ENCODE peak calls at places on chromosomes 12 and 14, in ten cellular contexts. A is C1 segment of cervical spinal cord, I is nephron progenitor cell, C is NCI-H2029, B is GF-D8, N is pons, J is heart right ventricle, G is H9, X is GM12892, V is activated B cell treated with CpG ODN at 0.5 μM for 24 hours. L is an unnamed sample.

GRCh38 chr14:104968153-104968527 is 10.0 kb downstream of the AHNAK2 start:
- DNase-seq in N (no peak), V (no peak), G (peak), I (peak), A (no peak), J (peak), B (no peak), C (no peak), X (no peak), L (peak)

GRCh38 chr12:92927055-92927435 is 2.0 kb downstream of the EEA1 start:
- DNase-seq in A (no peak), B (no peak), N (peak), I (no peak), X (no peak), C (no peak), G (no peak), V (no peak), J (no peak), L (no peak)

GRCh38 chr14:60079723-60080122 is 12.0 kb upstream of the PCNX4 start:
- DNase-seq in G (no peak), I (no peak), A (no peak), C (no peak), V (no peak), B (no peak), J (no peak), X (no peak), N (no peak), L (no peak)

GRCh38 chr12:124913474-124914391 is 717 bp downstream of the UBC start:
- DNase-seq in N (peak), V (peak), B (no peak), J (peak), X (peak), C (no peak), A (no peak), I (peak), G (peak), L (peak)

GRCh38 chr12:1993871-1994371 is 10.3 kb downstream of the DCP1B start:
- DNase-seq in I (no peak), A (no peak), N (no peak), G (no peak), B (peak), J (no peak), X (no peak), V (no peak), C (no peak), L (no peak)

GRCh38 chr12:111469406-111469805 is 63.7 kb downstream of the SH2B3 start:
- DNase-seq in V (no peak), J (no peak), C (no peak), A (no peak), N (no peak), I (no peak), G (no peak), X (no peak), B (no peak), L (no peak)

GRCh38 chr14:67166450-67166853 is 22.8 kb upstream of the GARIN2 start:
- DNase-seq in C (no peak), X (no peak), N (peak), I (peak), G (no peak), B (no peak), V (no peak), A (peak), J (no peak), L (peak)

GRCh38 chr12:65977384-65977783 is 153.1 kb downstream of the HMGA2 start:
- DNase-seq in C (no peak), J (no peak), I (no peak), V (no peak), G (no peak), A (no peak), B (no peak), X (no peak), N (no peak), L (no peak)

GRCh38 chr12:114735680-114736374 is 51.9 kb upstream of the TBX3 start:
- DNase-seq in V (no peak), A (no peak), I (no peak), J (no peak), N (no peak), X (no peak), C (no peak), G (peak), B (no peak), L (no peak)

GRCh38 chr12:53069621-53070410 is 9.4 kb downstream of the SPRYD3 start:
- DNase-seq in X (no peak), G (peak), B (no peak), A (no peak), I (no peak), N (no peak), V (no peak), J (no peak), C (no peak), L (no peak)

GRCh38 chr12:54045868-54046529 is 7.6 kb upstream of the HOXC4 start:
- DNase-seq in I (peak), N (no peak), A (no peak), V (no peak), B (no peak), X (no peak), C (no peak), G (no peak), J (no peak), L (no peak)

GRCh38 chr12:125888921-125889320 is 823.7 kb downstream of the AACS start:
- DNase-seq in I (no peak), A (no peak), G (no peak), J (no peak), X (no peak), C (no peak), N (no peak), V (no peak), B (no peak), L (no peak)

GRCh38 chr14:91142214-91142668 is 28.4 kb downstream of the DGLUCY start:
- DNase-seq in I (no peak), B (peak), J (no peak), A (no peak), X (peak), V (peak), C (no peak), N (no peak), G (no peak), L (no peak)

GRCh38 chr12:109087250-109087649 is 6.0 kb downstream of the ALKBH2 start:
- DNase-seq in A (no peak), X (no peak), B (no peak), G (no peak), C (no peak), I (no peak), J (no peak), N (no peak), V (no peak), L (no peak)

GRCh38 chr14:71478542-71478941 is 453.7 kb upstream of the RGS6 start:
- DNase-seq in X (no peak), G (no peak), I (no peak), B (no peak), A (no peak), J (no peak), N (peak), C (no peak), V (no peak), L (peak)

GRCh38 chr14:60637490-60638452 is 11.5 kb downstream of the SIX1 start:
- DNase-seq in X (no peak), J (no peak), N (no peak), V (no peak), A (no peak), I (peak), C (peak), B (no peak), G (peak), L (no peak)

GRCh38 chr14:31944256-31945073 is 132.6 kb upstream of the ARHGAP5 start:
- DNase-seq in A (no peak), G (no peak), C (no peak), V (no peak), X (no peak), B (no peak), J (no peak), N (no peak), I (no peak), L (peak)

GRCh38 chr12:67068773-67069450 is 200.2 kb upstream of the CAND1 start:
- DNase-seq in C (peak), B (no peak), A (peak), V (peak), X (peak), I (peak), G (peak), N (no peak), J (peak), L (peak)

GRCh38 chr12:65282840-65283239 is 4.4 kb downstream of the MSRB3 start:
- DNase-seq in C (no peak), X (no peak), I (no peak), J (no peak), A (no peak), N (no peak), G (no peak), V (no peak), B (no peak), L (no peak)

GRCh38 chr12:54257332-54257731 is 22.6 kb downstream of the CBX5 start:
- DNase-seq in X (no peak), B (peak), N (no peak), C (no peak), I (no peak), A (peak), J (no peak), V (no peak), G (no peak), L (no peak)

GRCh38 chr12:71455028-71455737 is 15.6 kb downstream of the LGR5 start:
- DNase-seq in C (peak), I (no peak), J (no peak), X (no peak), A (no peak), N (peak), G (no peak), B (no peak), V (no peak), L (no peak)

GRCh38 chr14:36514278-36515104 is 5.5 kb downstream of the NKX2-1 start:
- DNase-seq in B (no peak), X (no peak), C (peak), G (no peak), N (no peak), I (peak), V (no peak), A (no peak), J (no peak), L (no peak)

GRCh38 chr14:61923348-61923747 is 161.1 kb downstream of the SNAPC1 start:
- DNase-seq in X (no peak), I (no peak), J (no peak), N (no peak), B (no peak), G (no peak), V (no peak), A (no peak), C (no peak), L (no peak)

GRCh38 chr14:68568907-68569545 is 223.8 kb downstream of the ZFP36L1 start:
- DNase-seq in C (no peak), I (no peak), A (no peak), B (no peak), V (no peak), X (no peak), G (no peak), J (no peak), N (no peak), L (no peak)

GRCh38 chr12:131006036-131006735 is 52.5 kb downstream of the ADGRD1 start:
- DNase-seq in C (no peak), J (no peak), G (no peak), X (no peak), A (no peak), V (no peak), N (no peak), B (no peak), I (no peak), L (no peak)

GRCh38 chr12:75660805-75661404 is 149.5 kb upstream of the KRR1 start:
- DNase-seq in I (no peak), C (no peak), J (no peak), X (no peak), B (no peak), G (no peak), V (no peak), A (no peak), N (no peak), L (no peak)

GRCh38 chr14:61477845-61478438 is 156.6 kb downstream of the PRKCH start:
- DNase-seq in V (no peak), J (peak), G (no peak), C (peak), I (no peak), B (no peak), A (peak), X (no peak), N (peak), L (peak)

GRCh38 chr12:65948320-65949008 is 124.2 kb downstream of the HMGA2 start:
- DNase-seq in B (no peak), A (peak), J (peak), G (no peak), V (no peak), I (no peak), C (no peak), N (peak), X (no peak), L (peak)

GRCh38 chr12:23540572-23540971 is 408.9 kb downstream of the SOX5 start:
- DNase-seq in G (no peak), V (no peak), A (no peak), N (no peak), I (no peak), B (no peak), J (no peak), C (no peak), X (no peak), L (no peak)

GRCh38 chr14:100292301-100292775 is 13.9 kb downstream of the SLC25A29 start:
- DNase-seq in N (no peak), C (no peak), A (no peak), G (no peak), V (no peak), B (no peak), I (no peak), X (no peak), J (no peak), L (no peak)

GRCh38 chr12:100554608-100555077 is 18.8 kb upstream of the GAS2L3 start:
- DNase-seq in N (peak), B (peak), J (no peak), G (peak), I (peak), X (no peak), C (peak), V (no peak), A (no peak), L (peak)

GRCh38 chr12:62190921-62191746 is 69.1 kb upstream of the USP15 start:
- DNase-seq in I (peak), G (peak), N (no peak), J (no peak), A (peak), X (peak), V (peak), C (no peak), B (no peak), L (no peak)

GRCh38 chr12:84874125-84874824 is 38.3 kb downstream of the SLC6A15 start:
- DNase-seq in C (peak), G (no peak), J (no peak), N (peak), V (no peak), B (peak), X (no peak), I (no peak), A (no peak), L (no peak)

GRCh38 chr12:107760207-107760816 is 625 bp downstream of the PRDM4 start:
- DNase-seq in B (no peak), A (no peak), I (peak), C (no peak), J (peak), V (no peak), N (no peak), X (no peak), G (peak), L (peak)

GRCh38 chr14:22375321-22375930 is 213.6 kb downstream of the DAD1 start:
- DNase-seq in I (peak), A (no peak), N (peak), V (no peak), B (no peak), C (peak), J (no peak), X (no peak), G (no peak), L (peak)

GRCh38 chr12:54071942-54072341 is 18.3 kb downstream of the HOXC4 start:
- DNase-seq in N (no peak), J (no peak), C (no peak), G (no peak), X (no peak), I (no peak), B (no peak), A (no peak), V (no peak), L (no peak)

GRCh38 chr12:113130457-113131135 is 5.0 kb downstream of the RASAL1 start:
- DNase-seq in G (peak), C (no peak), A (no peak), X (no peak), I (peak), N (peak), J (no peak), V (peak), B (no peak), L (no peak)

GRCh38 chr12:68971404-68971803 is 38.4 kb upstream of the CPM start:
- DNase-seq in G (no peak), C (no peak), I (no peak), J (no peak), B (no peak), N (no peak), A (no peak), V (no peak), X (no peak), L (no peak)

GRCh38 chr12:34354239-34355200 is 332.2 kb downstream of the ALG10 start:
- DNase-seq in X (no peak), J (no peak), C (no peak), B (no peak), A (no peak), N (no peak), G (no peak), I (no peak), V (no peak), L (no peak)

L was measured in mucosa of gallbladder.